ENCODE peak calls at places on chromosomes 16 and 17, in eight cellular contexts. B is activated CD8-positive, alpha-beta T cell treated with anti-CD3 and anti-CD28 coated beads for 36 hours; A is GM23338; H is left ventricle myocardium inferior; L is A549; N is uterus; D is AG04450; F is dorsolateral prefrontal cortex. Z is an unnamed sample.

GRCh38 chr17:76386966-76387765 is 2.8 kb downstream of the SPHK1 start:
- DNase-seq in B (no peak), A (no peak), H (no peak), L (no peak), N (no peak), D (no peak), F (no peak), Z (no peak)

GRCh38 chr16:89476811-89477261 is 13.5 kb downstream of the ANKRD11 start:
- DNase-seq in B (no peak), A (no peak), H (no peak), L (no peak), N (no peak), D (no peak), F (no peak), Z (peak; percentile 71)

GRCh38 chr16:88713568-88714419 is 7.5 kb downstream of the CTU2 start:
- DNase-seq in B (no peak), A (no peak), H (no peak), L (no peak), N (no peak), D (no peak), F (no peak), Z (no peak)

GRCh38 chr17:15928286-15928785 is 16.6 kb upstream of the ADORA2B start:
- DNase-seq in B (no peak), A (no peak), H (no peak), L (no peak), N (no peak), D (no peak), F (no peak), Z (no peak)

GRCh38 chr16:69180011-69180338 is 7.0 kb upstream of the SNTB2 start:
- DNase-seq in B (no peak), A (no peak), H (no peak), L (no peak), N (no peak), D (no peak), F (no peak), Z (no peak)

GRCh38 chr16:57992084-57992483 is 8.4 kb downstream of the ZNF319 start:
- DNase-seq in B (no peak), A (no peak), H (no peak), L (no peak), N (no peak), D (no peak), F (no peak), Z (no peak)

GRCh38 chr16:17350212-17350611 is 120.5 kb downstream of the XYLT1 start:
- DNase-seq in B (no peak), A (no peak), H (no peak), L (no peak), N (no peak), D (no peak), F (no peak), Z (no peak)

GRCh38 chr17:44010966-44011647 is 3.7 kb downstream of the TMEM101 start:
- DNase-seq in B (no peak), A (no peak), H (no peak), L (no peak), N (no peak), D (peak; percentile 60), F (no peak), Z (no peak)

GRCh38 chr16:2194852-2195315 is 1.5 kb downstream of the CASKIN1 start:
- DNase-seq in B (peak; percentile 75), A (peak; percentile 89), H (no peak), L (peak; percentile 69), N (no peak), D (no peak), F (no peak), Z (peak; percentile 75)

GRCh38 chr17:59369026-59369724 is 37.7 kb downstream of the YPEL2 start:
- DNase-seq in B (no peak), A (no peak), H (no peak), L (no peak), N (no peak), D (no peak), F (no peak), Z (no peak)

GRCh38 chr16:14125708-14126107 is 54.6 kb downstream of the MRTFB start:
- DNase-seq in B (no peak), A (no peak), H (no peak), L (no peak), N (no peak), D (no peak), F (no peak), Z (no peak)

GRCh38 chr17:4365628-4366311 is 705 bp downstream of the UBE2G1 start:
- DNase-seq in B (peak; percentile 56), A (peak; percentile 83), H (peak; percentile 37), L (no peak), N (peak; percentile 41), D (no peak), F (no peak), Z (no peak)

GRCh38 chr17:32297860-32298259 is 32.2 kb downstream of the RHBDL3 start:
- DNase-seq in B (no peak), A (no peak), H (no peak), L (no peak), N (no peak), D (no peak), F (no peak), Z (no peak)

GRCh38 chr16:50611332-50611934 is 63.2 kb downstream of the NKD1 start:
- DNase-seq in B (no peak), A (no peak), H (no peak), L (no peak), N (no peak), D (no peak), F (no peak), Z (no peak)

GRCh38 chr17:56765449-56765848 is 68.3 kb downstream of the C17orf67 start:
- DNase-seq in B (no peak), A (no peak), H (no peak), L (no peak), N (no peak), D (no peak), F (no peak), Z (no peak)

GRCh38 chr17:30290696-30291570 is 811 bp downstream of the BLMH start:
- DNase-seq in B (peak; percentile 61), A (peak; percentile 70), H (peak; percentile 29), L (peak; percentile 74), N (peak; percentile 16), D (no peak), F (no peak), Z (peak; percentile 59)

GRCh38 chr17:50199651-50200446 is 1.6 kb downstream of the COL1A1 start:
- DNase-seq in B (peak; percentile 80), A (peak; percentile 95), H (peak; percentile 90), L (peak; percentile 96), N (peak; percentile 99), D (peak; percentile 91), F (peak; percentile 39), Z (peak; percentile 84)

GRCh38 chr17:63545302-63545928 is 4.9 kb upstream of the DCAF7 start:
- DNase-seq in B (no peak), A (no peak), H (no peak), L (no peak), N (no peak), D (no peak), F (peak; percentile 18), Z (no peak)

GRCh38 chr17:80395402-80396151 is 19.4 kb upstream of the ENDOV start:
- DNase-seq in B (no peak), A (peak; percentile 54), H (no peak), L (no peak), N (no peak), D (no peak), F (no peak), Z (no peak)

GRCh38 chr16:22427556-22427955 is 53.1 kb upstream of the CDR2 start:
- DNase-seq in B (no peak), A (no peak), H (no peak), L (no peak), N (no peak), D (no peak), F (no peak), Z (no peak)

GRCh38 chr17:32998893-32999240 is 7.2 kb downstream of the SPACA3 start:
- DNase-seq in B (no peak), A (no peak), H (no peak), L (no peak), N (no peak), D (no peak), F (no peak), Z (no peak)

GRCh38 chr17:7640783-7641182 is 9.9 kb upstream of the ATP1B2 start:
- DNase-seq in B (no peak), A (no peak), H (no peak), L (no peak), N (no peak), D (no peak), F (no peak), Z (no peak)

GRCh38 chr17:7650509-7651096 is at the start of gene ATP1B2:
- DNase-seq in B (peak; percentile 83), A (peak; percentile 99), H (peak; percentile 70), L (peak; percentile 90), N (peak; percentile 83), D (no peak), F (peak; percentile 51), Z (peak; percentile 83)

GRCh38 chr17:7644768-7645167 is 6.0 kb upstream of the ATP1B2 start:
- DNase-seq in B (no peak), A (no peak), H (no peak), L (no peak), N (no peak), D (no peak), F (no peak), Z (no peak)
- TF ChIP-seq CTCF in B (no peak), A (no peak), H (no peak), L (no peak), N (no peak), D (no peak), F (no peak), Z (no peak)

DNA sequence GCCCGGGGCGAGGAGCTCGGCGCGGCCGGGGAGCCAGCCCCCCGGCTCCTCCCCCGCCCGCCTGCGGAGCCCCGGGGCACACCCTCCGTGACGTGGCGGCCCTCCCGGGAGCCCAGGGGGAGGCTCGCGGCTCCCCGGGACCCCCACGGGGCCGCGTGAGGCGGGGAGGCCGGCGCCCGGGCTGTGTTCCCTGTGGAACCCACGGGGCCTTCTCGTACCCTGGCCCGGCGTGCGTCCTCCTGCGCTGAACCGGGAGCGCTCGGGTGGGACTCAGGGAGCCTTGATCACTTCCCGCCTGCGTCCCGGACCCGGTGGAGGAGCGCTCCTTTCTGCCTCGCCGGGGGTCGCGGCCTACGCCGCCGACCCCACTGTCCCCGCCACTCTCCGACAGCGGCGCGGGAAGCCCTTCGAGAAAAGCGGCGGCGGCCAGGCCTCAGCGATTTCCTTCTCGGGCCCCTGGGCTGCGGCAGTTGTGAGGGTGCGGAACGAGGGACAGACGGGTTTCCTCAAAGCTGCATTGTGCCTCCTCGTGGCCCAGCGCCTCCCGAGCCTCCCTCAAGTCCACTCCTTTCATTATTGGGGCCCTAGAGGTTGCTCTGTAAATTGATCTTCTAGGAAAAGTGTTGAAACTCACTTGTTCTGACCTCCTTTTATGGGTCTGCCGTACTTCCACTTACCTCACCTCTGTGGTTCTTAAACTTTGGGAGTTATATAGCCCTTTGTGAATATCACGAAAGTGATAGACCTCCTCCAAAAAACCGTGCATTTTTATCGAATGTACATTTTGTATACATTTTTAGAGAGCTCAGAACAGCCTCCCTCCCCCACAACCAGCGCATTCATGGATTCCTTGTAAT is 597 bp downstream of the LIG3 start:
- DNase-seq in B (peak; percentile 84), A (peak; percentile 85), H (peak; percentile 76), L (peak; percentile 86), N (peak; percentile 70), D (peak; percentile 50), F (peak; percentile 41), Z (peak; percentile 93)
- TF ChIP-seq CTCF in B (peak; percentile 47), A (peak; percentile 47), H (peak; percentile 55), L (peak; percentile 55), N (peak; percentile 36), D (peak; percentile 46), F (peak; percentile 13), Z (peak; percentile 69)

GRCh38 chr16:24165273-24165672 is 90.9 kb upstream of the CACNG3 start:
- DNase-seq in B (no peak), A (no peak), H (no peak), L (no peak), N (no peak), D (no peak), F (no peak), Z (no peak)
- TF ChIP-seq CTCF in B (no peak), A (no peak), H (no peak), L (no peak), N (no peak), D (no peak), F (no peak), Z (no peak)

GRCh38 chr16:47995354-47995753 is 160.4 kb downstream of the ABCC12 start:
- DNase-seq in B (no peak), A (no peak), H (no peak), L (no peak), N (no peak), D (no peak), F (no peak), Z (no peak)
- TF ChIP-seq CTCF in B (no peak), A (peak; percentile 37), H (no peak), L (no peak), N (no peak), D (peak; percentile 15), F (no peak), Z (no peak)

Z was measured in GM10248.